ENCODE peak calls at places on chromosomes 5 and 9, in five cellular contexts. R, C, J, E and M are unnamed samples.

GRCh38 chr9:3526166-3526902 is 533 bp upstream of the RFX3 start:
- DNase-seq in E (peak; percentile 59), R (peak; percentile 87), C (peak; percentile 96), J (peak; percentile 94), M (peak; percentile 87)

GRCh38 chr9:128819716-128820664 is 1.7 kb downstream of the ENDOG start:
- DNase-seq in J (peak; percentile 69), E (no peak), C (peak; percentile 82), R (no peak), M (no peak)

GRCh38 chr9:100472725-100473261 is at the start of gene TMEFF1:
- DNase-seq in R (peak; percentile 6), J (peak; percentile 24), E (no peak), C (peak; percentile 66), M (peak; percentile 76)

GRCh38 chr9:89598926-89599325 is 5.9 kb upstream of the GADD45G start:
- DNase-seq in R (no peak), J (no peak), C (no peak), E (no peak), M (no peak)

GRCh38 chr5:32258406-32258805 is 54.3 kb downstream of the MTMR12 start:
- DNase-seq in C (no peak), E (no peak), R (no peak), J (no peak), M (no peak)

GRCh38 chr9:37840560-37841194 is 40.1 kb downstream of the DCAF10 start:
- DNase-seq in R (no peak), C (peak; percentile 92), E (peak; percentile 36), J (peak; percentile 50), M (no peak)

GRCh38 chr5:152378730-152379129 is 26.3 kb downstream of the NMUR2 start:
- DNase-seq in J (no peak), C (no peak), R (no peak), E (peak; percentile 39), M (no peak)

GRCh38 chr9:112447283-112447761 is 39.3 kb upstream of the KIAA1958 start:
- DNase-seq in E (no peak), R (no peak), J (no peak), C (peak; percentile 90), M (peak; percentile 83)

GRCh38 chr9:31908158-31908890 is 476.1 kb upstream of the ACO1 start:
- DNase-seq in J (no peak), E (peak; percentile 82), C (peak; percentile 3), R (no peak), M (peak; percentile 55)

GRCh38 chr5:139543423-139543991 is 17.6 kb upstream of the UBE2D2 start:
- DNase-seq in R (no peak), E (no peak), J (peak; percentile 36), C (peak; percentile 9), M (peak; percentile 83)

GRCh38 chr9:131809941-131810344 is 70.1 kb upstream of the RAPGEF1 start:
- DNase-seq in R (no peak), C (peak; percentile 58), J (no peak), E (no peak), M (no peak)

GRCh38 chr5:176441921-176442323 is 6.3 kb upstream of the FAF2 start:
- DNase-seq in E (peak; percentile 45), R (no peak), J (no peak), C (peak; percentile 68), M (no peak)

GRCh38 chr9:17088566-17088965 is 46.3 kb upstream of the CNTLN start:
- DNase-seq in R (no peak), J (peak; percentile 83), C (no peak), E (no peak), M (no peak)

GRCh38 chr9:108162664-108163063 is 673.1 kb upstream of the KLF4 start:
- DNase-seq in J (no peak), R (no peak), C (peak; percentile 92), E (no peak), M (no peak)

GRCh38 chr5:128318691-128319090 is 219.4 kb downstream of the FBN2 start:
- DNase-seq in R (no peak), C (no peak), J (no peak), E (no peak), M (no peak)

GRCh38 chr5:164233796-164234195 is 728.4 kb downstream of the MAT2B start:
- DNase-seq in E (no peak), R (no peak), J (no peak), C (no peak), M (no peak)

GRCh38 chr5:71778678-71779276 is 59.7 kb downstream of the CARTPT start:
- DNase-seq in C (peak; percentile 28), E (peak; percentile 45), R (peak; percentile 23), J (no peak), M (peak; percentile 27)

DNA sequence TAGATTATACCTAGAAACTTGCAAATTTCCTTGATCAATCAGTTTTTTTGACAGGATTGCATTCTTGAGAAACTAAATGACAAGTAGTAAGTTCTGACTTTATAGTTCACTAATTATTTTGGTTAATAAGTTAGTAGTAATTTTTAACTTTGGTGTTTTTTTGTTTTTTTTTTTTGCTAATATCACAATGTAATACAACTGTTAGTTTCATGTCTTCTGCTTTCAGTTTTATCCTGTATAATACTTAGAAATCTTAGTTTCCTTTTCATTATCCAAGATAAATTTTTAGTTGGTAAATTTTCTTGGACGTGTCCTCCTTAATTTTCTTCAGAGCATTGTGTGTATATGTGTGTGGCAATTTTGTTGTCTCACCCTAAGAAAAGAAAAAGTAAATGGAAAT is 57.8 kb downstream of the CWC27 start:
- DNase-seq in E (no peak), J (no peak), R (no peak), C (no peak), M (no peak)
- H3K4me1 ChIP-seq in E (no peaks in the 10 kb centered on the region), J (no peaks in the 10 kb centered on the region), R (no peaks in the 10 kb centered on the region), C (no peaks in the 10 kb centered on the region), M (peaks cover 13% of the 10 kb centered on the region)

GRCh38 chr5:172637122-172637580 is 3.9 kb upstream of the NEURL1B start:
- DNase-seq in J (no peak), E (no peak), C (no peak), R (no peak), M (no peak)
- H3K4me1 ChIP-seq in J (peaks cover 3% of the 10 kb centered on the region), E (peaks cover 7% of the 10 kb centered on the region), C (peaks cover 4% of the 10 kb centered on the region), R (peaks cover 15% of the 10 kb centered on the region), M (peaks cover 27% of the 10 kb centered on the region)

GRCh38 chr5:172872997-172873491 is 39.0 kb downstream of the ERGIC1 start:
- DNase-seq in E (no peak), C (peak; percentile 66), J (no peak), R (no peak), M (no peak)

GRCh38 chr5:172871561-172871960 is 37.5 kb downstream of the ERGIC1 start:
- DNase-seq in C (no peak), E (no peak), R (no peak), J (no peak), M (no peak)

GRCh38 chr5:172870807-172871431 is 36.9 kb downstream of the ERGIC1 start:
- DNase-seq in J (peak; percentile 41), C (no peak), E (no peak), R (no peak), M (no peak)

GRCh38 chr5:172873513-172873912 is 39.5 kb downstream of the ERGIC1 start:
- DNase-seq in E (no peak), R (no peak), C (no peak), J (no peak), M (no peak)

DNA sequence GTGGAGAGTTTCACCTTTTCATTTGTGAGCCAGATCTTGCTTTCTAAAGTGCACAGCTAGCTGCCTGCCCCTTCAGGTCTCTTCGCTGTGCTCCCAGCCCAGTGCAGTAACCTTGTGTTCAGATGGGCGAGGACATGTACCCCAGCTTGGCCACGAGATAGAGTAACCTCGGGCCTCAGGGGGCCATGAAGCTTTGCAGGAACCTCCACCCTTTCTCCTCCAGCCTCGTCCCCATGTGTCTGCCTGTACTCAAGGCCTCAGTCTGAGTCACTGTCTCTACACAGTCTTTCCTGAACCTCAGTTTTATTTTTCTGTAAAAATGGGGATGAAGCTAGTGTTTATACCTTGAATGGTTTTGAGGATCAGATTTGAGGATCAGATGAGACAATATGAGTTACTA is 37.9 kb downstream of the ERGIC1 start:
- DNase-seq in E (no peak), R (no peak), J (no peak), C (peak; percentile 72), M (no peak)
- H3K4me1 ChIP-seq in E (peaks cover 43% of the 10 kb centered on the region), R (no peaks in the 10 kb centered on the region), J (peaks cover 10% of the 10 kb centered on the region), C (peaks cover 70% of the 10 kb centered on the region), M (no peaks in the 10 kb centered on the region)

GRCh38 chr9:69179037-69179436 is 5.0 kb downstream of the TJP2 start:
- DNase-seq in J (no peak), R (no peak), C (no peak), E (no peak), M (no peak)

GRCh38 chr9:69180670-69181069 is 6.6 kb downstream of the TJP2 start:
- DNase-seq in J (no peak), C (peak; percentile 96), E (peak; percentile 99), R (no peak), M (no peak)

GRCh38 chr9:69181908-69182353 is 7.9 kb downstream of the TJP2 start:
- DNase-seq in J (peak; percentile 43), E (no peak), R (no peak), C (no peak), M (no peak)

GRCh38 chr9:69178583-69179011 is 4.5 kb downstream of the TJP2 start:
- DNase-seq in J (peak; percentile 93), E (peak; percentile 98), R (no peak), C (no peak), M (no peak)

DNA sequence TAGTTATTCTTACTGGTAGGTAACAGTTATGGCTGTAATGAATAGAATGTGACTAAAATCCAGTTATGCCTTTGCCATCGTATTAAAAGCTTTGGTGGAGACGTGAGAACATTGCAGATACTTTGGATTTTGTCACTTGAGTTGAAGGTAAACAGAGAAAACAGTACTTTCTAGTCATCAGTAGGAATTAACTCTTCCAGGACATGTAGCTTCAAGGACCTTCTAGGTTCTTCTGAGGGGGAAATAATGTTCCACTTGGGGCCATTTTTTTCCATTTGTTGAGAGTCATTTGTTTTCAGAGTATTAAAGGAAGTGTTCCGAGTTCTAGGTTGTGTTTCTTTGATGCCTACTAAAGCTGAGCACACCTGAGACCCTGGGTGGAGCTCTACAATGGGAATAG is 6.1 kb downstream of the TJP2 start:
- DNase-seq in E (no peak), C (no peak), R (no peak), J (no peak), M (no peak)
- H3K4me1 ChIP-seq in E (peaks cover 79% of the 10 kb centered on the region), C (peaks cover 23% of the 10 kb centered on the region), R (peaks cover 8% of the 10 kb centered on the region), J (peaks cover 22% of the 10 kb centered on the region), M (peaks cover 12% of the 10 kb centered on the region)

DNA sequence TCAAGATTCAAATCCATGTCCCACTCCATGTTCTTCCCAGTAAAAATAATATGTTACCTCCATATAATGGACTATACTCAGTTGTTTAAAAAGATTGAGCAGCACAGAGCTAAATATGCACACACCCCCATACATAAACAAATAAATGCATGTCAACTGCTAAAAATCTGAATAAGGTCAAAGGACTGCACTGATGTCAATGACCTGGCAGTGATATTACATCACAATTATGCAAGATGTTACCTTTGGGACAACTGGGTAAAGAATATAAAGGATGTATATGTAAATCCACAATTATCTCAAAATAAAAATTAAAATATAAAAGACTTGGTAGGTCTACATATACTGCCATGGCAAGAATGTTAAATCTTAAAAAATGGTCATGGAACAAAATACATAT is 57.9 kb downstream of the CDK5RAP2 start:
- DNase-seq in E (no peak), R (no peak), J (no peak), C (no peak), M (no peak)
- H3K4me1 ChIP-seq in E (no peaks in the 10 kb centered on the region), R (no peaks in the 10 kb centered on the region), J (no peaks in the 10 kb centered on the region), C (no peaks in the 10 kb centered on the region), M (no peaks in the 10 kb centered on the region)

DNA sequence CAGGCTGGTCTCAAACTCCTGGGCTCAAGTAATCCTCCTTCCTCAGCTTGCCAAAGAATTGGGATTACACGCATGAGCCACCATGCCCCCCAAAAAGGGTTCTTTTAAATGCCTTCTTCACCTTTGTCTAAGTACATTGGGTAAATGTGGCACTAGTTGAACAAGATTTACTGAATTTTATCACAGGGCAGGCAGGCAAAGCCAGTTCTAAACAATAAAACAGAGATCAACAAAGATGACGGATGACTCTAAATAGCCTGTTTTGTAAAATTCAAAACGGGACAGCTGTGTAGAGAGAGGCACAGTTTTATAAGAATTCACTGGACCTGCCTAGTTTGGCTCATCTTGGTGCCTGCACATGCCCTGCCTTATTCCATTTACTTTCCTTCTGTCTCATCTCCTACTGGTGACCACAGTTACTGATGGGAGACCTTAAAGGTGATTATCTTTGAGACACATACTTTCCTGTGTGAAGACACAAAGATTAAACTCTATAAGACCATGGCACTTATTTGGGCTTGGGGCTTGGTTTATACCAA is 149.6 kb upstream of the DMRT1 start:
- DNase-seq in E (no peak), C (no peak), R (no peak), J (no peak), M (no peak)
- H3K4me1 ChIP-seq in E (peaks cover 50% of the 10 kb centered on the region), C (peaks cover 55% of the 10 kb centered on the region), R (peaks cover 27% of the 10 kb centered on the region), J (peaks cover 38% of the 10 kb centered on the region), M (no peaks in the 10 kb centered on the region)